ENCODE peak calls at places on chromosome 16, in four cellular contexts. Y is esophagus squamous epithelium, F is tibial nerve, L is body of pancreas. H is an unnamed sample.

GRCh38 chr16:22317001-22317530 is 19.9 kb downstream of the POLR3E start:
- DNase-seq in Y (no peak), F (no peak), L (no peak), H (no peak)

GRCh38 chr16:66273644-66274334 is 92.7 kb upstream of the CDH5 start:
- DNase-seq in Y (no peak), F (peak), L (no peak), H (no peak)

GRCh38 chr16:1527836-1528811 is 5.3 kb upstream of the TMEM204 start:
- DNase-seq in Y (no peak), F (no peak), L (peak), H (peak)

GRCh38 chr16:77785365-77785764 is 3.0 kb upstream of the VAT1L start:
- DNase-seq in Y (no peak), F (no peak), L (no peak), H (no peak)

GRCh38 chr16:88355389-88356123 is 27.2 kb upstream of the ZNF469 start:
- DNase-seq in Y (no peak), F (no peak), L (no peak), H (no peak)

GRCh38 chr16:1159973-1160772 is 7.3 kb downstream of the CACNA1H start:
- DNase-seq in Y (no peak), F (no peak), L (peak), H (no peak)

GRCh38 chr16:86946396-86946795 is 368.0 kb downstream of the FOXL1 start:
- DNase-seq in Y (no peak), F (no peak), L (no peak), H (no peak)

GRCh38 chr16:58324792-58325191 is 30.0 kb upstream of the PRSS54 start:
- DNase-seq in Y (no peak), F (no peak), L (no peak), H (no peak)

DNA sequence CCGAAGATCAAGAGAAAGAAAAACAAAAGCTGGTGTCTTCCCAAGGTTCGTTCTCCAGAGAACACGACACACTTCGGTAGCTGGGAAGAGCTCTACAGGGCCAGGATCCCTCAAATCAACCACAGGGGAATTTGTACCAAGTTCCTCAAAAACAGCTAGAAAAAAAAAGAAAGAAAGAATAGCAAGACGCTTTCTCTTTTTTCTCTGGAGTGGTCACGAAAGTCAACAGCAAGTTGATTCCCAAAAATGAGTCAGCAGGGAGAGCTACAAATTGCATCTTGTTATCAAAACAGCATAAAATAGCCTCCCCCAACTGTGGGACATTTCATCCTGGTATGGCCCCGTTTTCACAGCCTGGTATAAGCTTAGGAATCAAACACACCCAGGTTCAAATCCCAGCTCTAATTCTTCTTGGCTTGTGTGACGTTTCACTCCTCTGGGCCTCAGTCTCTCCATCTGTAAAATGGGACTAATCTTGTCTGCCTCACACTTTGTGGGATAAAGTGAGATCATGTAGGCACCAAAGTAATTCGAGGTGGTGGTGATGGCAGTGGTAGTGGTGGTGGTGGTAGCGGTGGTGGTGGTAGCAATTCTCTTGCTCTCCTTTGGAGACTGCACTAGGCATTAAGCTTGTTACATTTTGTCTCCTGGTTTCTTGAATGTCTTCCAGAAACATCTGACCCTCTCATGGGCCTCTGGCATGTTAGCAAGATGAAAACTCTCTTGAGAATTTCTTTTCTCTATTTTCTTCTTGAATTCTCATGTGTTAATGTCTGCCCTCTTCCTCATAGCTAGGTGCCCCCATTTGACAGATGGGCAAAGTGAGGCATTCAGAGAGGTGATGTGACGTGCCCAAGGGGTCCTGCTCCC is 988 bp upstream of the IL21R start:
- DNase-seq in Y (no peak), F (no peak), L (no peak), H (no peak)
- TF ChIP-seq POLR2A in Y (no peak), F (no peak), L (no peak), H (no peak)

GRCh38 chr16:67990018-67990386 is 9.3 kb downstream of the DPEP2 start:
- DNase-seq in Y (no peak), F (no peak), L (no peak), H (no peak)

GRCh38 chr16:67989322-67990017 is 9.2 kb upstream of the DPEP3 start:
- DNase-seq in Y (no peak), F (no peak), L (no peak), H (no peak)

GRCh38 chr16:67995423-67995822 is 3.9 kb downstream of the DPEP2 start:
- DNase-seq in Y (no peak), F (no peak), L (no peak), H (peak)

GRCh38 chr16:67992661-67993206 is 6.5 kb downstream of the DPEP2 start:
- DNase-seq in Y (no peak), F (no peak), L (no peak), H (no peak)

GRCh38 chr16:67993207-67994036 is 5.9 kb downstream of the DPEP2 start:
- DNase-seq in Y (peak), F (peak), L (peak), H (peak)
- TF ChIP-seq POLR2A in Y (no peak), F (peak), L (no peak), H (peak)

GRCh38 chr16:8885674-8886592 is 3.8 kb downstream of the LITAFD start:
- DNase-seq in Y (no peak), F (no peak), L (no peak), H (peak)
- TF ChIP-seq POLR2A in Y (no peak), F (no peak), L (no peak), H (no peak)

GRCh38 chr16:82628741-82629140 is 2.0 kb downstream of the CDH13 start:
- DNase-seq in Y (no peak), F (no peak), L (no peak), H (no peak)

GRCh38 chr16:82630219-82630618 is 3.5 kb downstream of the CDH13 start:
- DNase-seq in Y (no peak), F (no peak), L (no peak), H (no peak)

GRCh38 chr16:82629441-82630027 is 2.8 kb downstream of the CDH13 start:
- DNase-seq in Y (no peak), F (no peak), L (no peak), H (no peak)

GRCh38 chr16:82625066-82625968 is 1.5 kb upstream of the CDH13 start:
- DNase-seq in Y (no peak), F (no peak), L (no peak), H (no peak)

DNA sequence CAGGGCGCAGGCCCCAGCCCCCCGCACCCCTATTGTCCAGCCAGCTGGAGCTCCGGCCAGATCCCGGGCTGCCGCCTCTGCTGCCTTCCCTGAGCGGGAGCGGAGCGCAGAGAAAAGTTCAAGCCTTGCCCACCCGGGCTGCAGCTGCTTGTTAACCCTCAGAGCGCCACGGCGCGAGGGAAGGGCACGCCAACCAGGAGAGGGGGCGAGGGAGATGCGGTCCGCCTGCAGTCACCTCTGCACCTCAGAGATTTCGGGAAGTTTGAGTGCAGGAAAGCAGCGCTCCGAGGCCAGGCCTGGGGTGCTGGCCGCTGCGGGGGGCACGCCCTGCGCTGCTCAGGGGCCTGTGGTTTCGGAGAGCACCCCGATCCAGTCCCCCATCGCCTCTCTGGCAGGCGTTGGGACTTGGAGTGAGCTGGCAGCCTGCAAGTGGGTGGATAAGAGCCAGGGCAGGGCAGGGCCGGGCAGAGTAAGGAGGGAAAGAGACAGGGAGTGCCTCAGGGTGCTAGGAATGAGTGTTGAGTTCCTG is 1.1 kb downstream of the CDH13 start:
- DNase-seq in Y (no peak), F (no peak), L (no peak), H (no peak)
- TF ChIP-seq POLR2A in Y (peak), F (no peak), L (no peak), H (no peak)

GRCh38 chr16:2778692-2778958 is 1.5 kb upstream of the ELOB start:
- DNase-seq in Y (no peak), F (no peak), L (no peak), H (no peak)

GRCh38 chr16:2776500-2777139 is 460 bp downstream of the ELOB start:
- DNase-seq in Y (no peak), F (no peak), L (no peak), H (peak)

GRCh38 chr16:2779978-2780898 is 3.2 kb upstream of the ELOB start:
- DNase-seq in Y (no peak), F (no peak), L (no peak), H (no peak)

GRCh38 chr16:2777231-2777902 is at the start of gene ELOB:
- DNase-seq in Y (no peak), F (peak), L (peak), H (peak)

GRCh38 chr16:2779151-2779920 is 2.3 kb upstream of the ELOB start:
- DNase-seq in Y (no peak), F (no peak), L (no peak), H (no peak)
- TF ChIP-seq POLR2A in Y (no peak), F (no peak), L (no peak), H (no peak)

GRCh38 chr16:50366126-50366525 is 2.7 kb downstream of the BRD7 start:
- DNase-seq in Y (no peak), F (no peak), L (no peak), H (no peak)

GRCh38 chr16:50367777-50368409 is 895 bp downstream of the BRD7 start:
- DNase-seq in Y (no peak), F (no peak), L (no peak), H (peak)

GRCh38 chr16:50371036-50371716 is 2.4 kb upstream of the BRD7 start:
- DNase-seq in Y (no peak), F (no peak), L (no peak), H (no peak)

GRCh38 chr16:50369133-50369804 is 481 bp upstream of the BRD7 start:
- DNase-seq in Y (no peak), F (no peak), L (no peak), H (peak)

GRCh38 chr16:50368410-50369132 is at the start of gene BRD7:
- DNase-seq in Y (no peak), F (peak), L (peak), H (peak)
- TF ChIP-seq POLR2A in Y (no peak), F (no peak), L (no peak), H (no peak)

DNA sequence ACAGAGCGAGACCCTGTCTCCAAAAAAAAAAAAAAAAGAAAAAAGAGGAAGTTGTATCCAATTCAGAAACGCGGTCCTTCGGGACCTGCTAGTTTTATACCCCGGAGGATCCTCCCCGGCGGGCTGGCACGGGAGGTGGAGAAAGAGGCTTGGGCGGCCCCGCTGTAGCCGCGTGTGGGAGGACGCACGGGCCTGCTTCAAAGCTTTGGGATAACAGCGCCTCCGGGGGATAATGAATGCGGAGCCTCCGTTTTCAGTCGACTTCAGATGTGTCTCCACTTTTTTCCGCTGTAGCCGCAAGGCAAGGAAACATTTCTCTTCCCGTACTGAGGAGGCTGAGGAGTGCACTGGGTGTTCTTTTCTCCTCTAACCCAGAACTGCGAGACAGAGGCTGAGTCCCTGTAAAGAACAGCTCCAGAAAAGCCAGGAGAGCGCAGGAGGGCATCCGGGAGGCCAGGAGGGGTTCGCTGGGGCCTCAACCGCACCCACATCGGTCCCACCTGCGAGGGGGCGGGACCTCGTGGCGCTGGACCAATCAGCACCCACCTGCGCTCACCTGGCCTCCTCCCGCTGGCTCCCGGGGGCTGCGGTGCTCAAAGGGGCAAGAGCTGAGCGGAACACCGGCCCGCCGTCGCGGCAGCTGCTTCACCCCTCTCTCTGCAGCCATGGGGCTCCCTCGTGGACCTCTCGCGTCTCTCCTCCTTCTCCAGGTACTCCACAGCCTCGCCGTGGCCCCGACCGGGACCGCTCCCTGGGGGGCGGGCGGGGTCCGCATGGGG is at the start of gene CDH3:
- DNase-seq in Y (no peak), F (no peak), L (peak), H (no peak)
- TF ChIP-seq POLR2A in Y (no peak), F (no peak), L (no peak), H (no peak)

DNA sequence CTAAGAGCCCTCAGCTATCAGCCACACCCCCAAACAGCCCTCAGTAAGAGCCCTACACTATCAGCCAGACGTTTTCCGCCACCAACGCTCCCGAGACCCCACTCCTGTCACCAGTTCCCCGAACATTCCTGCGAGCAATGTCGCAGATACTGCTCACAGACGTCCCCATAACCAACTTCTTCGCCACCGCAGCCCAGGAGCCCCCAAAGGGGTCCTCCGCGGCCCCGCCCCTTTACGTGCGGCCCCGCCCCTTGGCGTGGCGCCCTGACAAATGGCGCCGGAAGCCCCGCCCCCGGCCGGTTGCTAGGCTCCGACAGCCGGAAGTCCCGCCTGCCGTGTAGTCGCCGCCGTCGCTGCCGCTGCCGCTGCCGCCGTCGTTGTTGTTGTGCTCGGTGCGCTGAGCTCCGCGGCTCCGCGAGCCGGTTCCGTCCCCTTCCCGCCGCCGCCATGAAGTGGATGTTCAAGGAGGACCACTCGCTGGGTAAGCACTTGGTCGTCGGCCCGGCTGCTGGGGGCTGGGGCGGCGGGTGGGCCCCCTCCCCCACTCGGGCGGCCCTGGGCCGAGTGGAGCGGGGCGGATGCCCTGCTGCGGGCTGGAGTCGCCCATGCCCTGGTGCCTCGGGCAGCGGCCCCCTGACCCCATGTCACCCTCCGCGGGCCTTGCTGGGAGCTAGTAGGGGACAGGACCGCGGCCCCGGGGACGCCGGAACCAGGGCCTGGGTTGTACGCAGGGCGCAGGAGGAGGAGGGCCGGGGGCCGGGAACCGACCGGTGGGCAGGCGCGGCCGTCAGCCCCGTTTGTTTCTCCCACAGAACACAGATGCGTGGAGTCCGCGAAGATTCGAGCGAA is at the start of gene GABARAPL2:
- DNase-seq in Y (peak), F (peak), L (peak), H (peak)
- TF ChIP-seq POLR2A in Y (peak), F (peak), L (peak), H (peak)

GRCh38 chr16:84308120-84308519 is 13.4 kb downstream of the WFDC1 start:
- DNase-seq in Y (no peak), F (no peak), L (peak), H (peak)
- TF ChIP-seq POLR2A in Y (no peak), F (no peak), L (no peak), H (no peak)

H was measured in erythroblast.